ENCODE peak calls at places on chromosomes 1 and 21, in seven cellular contexts. M is neuronal stem cell, X is mesendoderm, O is IMR-90, W is H1, Y is H9, G is trophoblast cell. T is an unnamed sample. For H3K27me3, the result is how much of the 10 kb centered on the place peaks cover.

GRCh38 chr1:12615166-12615915 is 2.7 kb downstream of the DHRS3 start:
- DNase-seq in M (no peak), X (no peak), O (peak), W (no peak), Y (no peak), G (no peak), T (no peak)

GRCh38 chr1:226816585-226816984 is 53.8 kb upstream of the PSEN2 start:
- DNase-seq in M (no peak), X (peak), O (peak), W (no peak), Y (no peak), G (no peak), T (peak)

GRCh38 chr1:185789846-185790735 is 55.9 kb downstream of the HMCN1 start:
- DNase-seq in M (no peak), X (peak), O (peak), W (no peak), Y (no peak), G (no peak), T (peak)

GRCh38 chr1:26848947-26849774 is 13.8 kb upstream of the SFN start:
- DNase-seq in M (no peak), X (no peak), O (peak), W (no peak), Y (no peak), G (no peak), T (peak)

GRCh38 chr1:183735069-183735860 is 69.7 kb upstream of the RGL1 start:
- DNase-seq in M (no peak), X (no peak), O (peak), W (no peak), Y (no peak), G (peak), T (peak)

GRCh38 chr1:7384679-7385078 is 386.4 kb upstream of the VAMP3 start:
- DNase-seq in M (no peak), X (no peak), O (no peak), W (peak), Y (peak), G (no peak), T (no peak)

GRCh38 chr1:61254629-61255323 is 172.4 kb downstream of the NFIA start:
- DNase-seq in M (no peak), X (no peak), O (peak), W (no peak), Y (no peak), G (peak), T (peak)

GRCh38 chr1:87916965-87917364 is 588.3 kb downstream of the LMO4 start:
- DNase-seq in M (no peak), X (peak), O (peak), W (no peak), Y (no peak), G (no peak), T (no peak)

GRCh38 chr1:76948846-76949245 is 81.6 kb downstream of the ST6GALNAC5 start:
- DNase-seq in M (no peak), X (no peak), O (no peak), W (no peak), Y (no peak), G (no peak), T (no peak)

GRCh38 chr1:208111646-208112200 is 132.5 kb downstream of the PLXNA2 start:
- DNase-seq in M (no peak), X (no peak), O (no peak), W (no peak), Y (no peak), G (no peak), T (no peak)

GRCh38 chr1:191993549-191993948 is 164.7 kb upstream of the RGS18 start:
- DNase-seq in M (no peak), X (peak), O (peak), W (no peak), Y (no peak), G (peak), T (peak)

GRCh38 chr1:9198538-9199361 is 35.8 kb upstream of the H6PD start:
- DNase-seq in M (peak), X (peak), O (peak), W (no peak), Y (peak), G (peak), T (peak)

GRCh38 chr1:231242516-231243198 is 1.6 kb downstream of the GNPAT start:
- DNase-seq in M (no peak), X (no peak), O (peak), W (no peak), Y (no peak), G (peak), T (peak)

GRCh38 chr1:202586018-202586821 is 124.0 kb downstream of the SYT2 start:
- DNase-seq in M (no peak), X (peak), O (peak), W (no peak), Y (no peak), G (peak), T (peak)

GRCh38 chr1:243731301-243731891 is 118.6 kb downstream of the AKT3 start:
- DNase-seq in M (no peak), X (no peak), O (peak), W (no peak), Y (no peak), G (no peak), T (no peak)

GRCh38 chr21:36005018-36005417 is 55.3 kb downstream of the SETD4 start:
- DNase-seq in M (no peak), X (no peak), O (peak), W (no peak), Y (no peak), G (no peak), T (no peak)

GRCh38 chr1:153789478-153790148 is 14.4 kb downstream of the SLC27A3 start:
- DNase-seq in M (no peak), X (no peak), O (no peak), W (no peak), Y (peak), G (no peak), T (no peak)

GRCh38 chr21:18608226-18608625 is 204.6 kb upstream of the TMPRSS15 start:
- DNase-seq in M (no peak), X (no peak), O (no peak), W (no peak), Y (no peak), G (no peak), T (no peak)

GRCh38 chr1:156704166-156704711 is 1.1 kb downstream of the CRABP2 start:
- DNase-seq in M (no peak), X (peak), O (no peak), W (no peak), Y (no peak), G (no peak), T (no peak)

GRCh38 chr1:116942344-116942743 is 32.6 kb downstream of the PTGFRN start:
- DNase-seq in M (no peak), X (no peak), O (no peak), W (no peak), Y (no peak), G (no peak), T (no peak)

GRCh38 chr1:228088586-228089498 is 6.3 kb downstream of the ARF1 start:
- DNase-seq in M (no peak), X (no peak), O (no peak), W (no peak), Y (no peak), G (peak), T (peak)

GRCh38 chr1:48018799-48019198 is 21.6 kb upstream of the TRABD2B start:
- DNase-seq in M (no peak), X (no peak), O (no peak), W (no peak), Y (peak), G (no peak), T (no peak)

GRCh38 chr1:6788946-6789345 is 3.7 kb downstream of the CAMTA1 start:
- DNase-seq in M (no peak), X (no peak), O (no peak), W (no peak), Y (no peak), G (no peak), T (no peak)

GRCh38 chr1:18644013-18644399 is 13.4 kb downstream of the PAX7 start:
- DNase-seq in M (no peak), X (no peak), O (no peak), W (no peak), Y (no peak), G (no peak), T (no peak)

GRCh38 chr1:187646536-187647128 is 817.9 kb downstream of the PLA2G4A start:
- DNase-seq in M (no peak), X (peak), O (peak), W (no peak), Y (no peak), G (no peak), T (no peak)

GRCh38 chr21:25953196-25953595 is 217.4 kb downstream of the APP start:
- DNase-seq in M (no peak), X (no peak), O (no peak), W (no peak), Y (no peak), G (no peak), T (no peak)

GRCh38 chr1:183840140-183840539 is 35.2 kb downstream of the RGL1 start:
- DNase-seq in M (no peak), X (no peak), O (peak), W (no peak), Y (no peak), G (no peak), T (peak)

GRCh38 chr21:14376854-14377253 is 6.1 kb downstream of the HSPA13 start:
- DNase-seq in M (no peak), X (peak), O (no peak), W (no peak), Y (no peak), G (no peak), T (no peak)

GRCh38 chr1:9439074-9439761 is 100.0 kb upstream of the SLC25A33 start:
- DNase-seq in M (no peak), X (no peak), O (no peak), W (no peak), Y (no peak), G (peak), T (no peak)

GRCh38 chr1:247352175-247352574 is 20.5 kb upstream of the ZNF496 start:
- DNase-seq in M (no peak), X (no peak), O (no peak), W (no peak), Y (no peak), G (no peak), T (no peak)

GRCh38 chr21:45898028-45898350 is 83.6 kb upstream of the COL6A1 start:
- DNase-seq in M (no peak), X (no peak), O (no peak), W (no peak), Y (no peak), G (no peak), T (no peak)

GRCh38 chr1:81330521-81330920 is 470.2 kb upstream of the ADGRL2 start:
- DNase-seq in M (no peak), X (peak), O (no peak), W (no peak), Y (no peak), G (no peak), T (no peak)

GRCh38 chr1:237166031-237166430 is 124.0 kb downstream of the RYR2 start:
- DNase-seq in M (no peak), X (no peak), O (no peak), W (no peak), Y (no peak), G (no peak), T (no peak)

GRCh38 chr1:111399792-111400610 is 27.5 kb downstream of the OVGP1 start:
- DNase-seq in M (peak), X (peak), O (peak), W (peak), Y (no peak), G (peak), T (peak)

GRCh38 chr1:66747500-66747899 is 4.8 kb upstream of the DYNLT5 start:
- DNase-seq in M (no peak), X (no peak), O (peak), W (no peak), Y (no peak), G (no peak), T (peak)

GRCh38 chr1:223137402-223138100 is 5.5 kb downstream of the TLR5 start:
- DNase-seq in M (no peak), X (no peak), O (peak), W (no peak), Y (no peak), G (peak), T (peak)
- H3K18ac ChIP-seq in M (no peak), X (no peak), O (no peak), W (no peak), Y (no peak), G (no peak), T (no peak)

GRCh38 chr1:22190251-22190650 is 47.4 kb upstream of the WNT4 start:
- DNase-seq in M (no peak), X (no peak), O (no peak), W (no peak), Y (no peak), G (no peak), T (no peak)
- H3K27me3 ChIP-seq in M (under half), X (under half), O (under half), W (under half), Y (under half), G (under half), T (half or more)

DNA sequence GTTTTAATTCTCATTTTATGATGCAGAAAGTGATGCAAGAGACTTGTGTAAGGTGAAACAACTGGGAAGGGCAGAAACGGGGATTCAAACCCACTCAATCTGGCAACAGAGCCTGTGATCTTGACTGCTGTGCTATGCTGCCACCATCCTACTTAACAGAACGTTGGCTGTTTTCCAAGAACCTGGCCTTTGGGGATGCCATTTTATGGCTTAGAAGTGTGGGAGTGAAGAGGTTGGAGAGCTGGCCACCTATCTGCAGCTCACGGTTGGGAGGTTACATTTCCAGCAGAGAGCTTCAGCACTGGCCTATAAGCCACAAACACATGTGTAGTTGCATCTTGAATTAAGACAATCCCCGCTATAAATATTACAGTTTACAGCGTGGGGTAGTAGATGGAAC is 235.3 kb downstream of the PRDM2 start:
- DNase-seq in M (no peak), X (no peak), O (no peak), W (no peak), Y (no peak), G (no peak), T (no peak)
- H3K18ac ChIP-seq in M (no peak), X (no peak), O (no peak), W (no peak), Y (no peak), G (no peak), T (no peak)

GRCh38 chr21:21801921-21802320 is 803.7 kb downstream of the NCAM2 start:
- DNase-seq in M (no peak), X (peak), O (no peak), W (no peak), Y (no peak), G (no peak), T (no peak)
- H3K27me3 ChIP-seq in M (under half), X (under half), O (under half), W (under half), Y (under half), G (under half), T (under half)

GRCh38 chr21:38652396-38652795 is 153.3 kb upstream of the ETS2 start:
- DNase-seq in M (no peak), X (no peak), O (no peak), W (no peak), Y (no peak), G (peak), T (no peak)

GRCh38 chr21:38649120-38649519 is 150.8 kb upstream of the ERG start:
- DNase-seq in M (no peak), X (no peak), O (no peak), W (no peak), Y (no peak), G (no peak), T (no peak)

GRCh38 chr21:38651570-38651969 is 153.3 kb upstream of the ERG start:
- DNase-seq in M (no peak), X (no peak), O (no peak), W (no peak), Y (no peak), G (no peak), T (no peak)

GRCh38 chr21:38659936-38660332 is 145.8 kb upstream of the ETS2 start:
- DNase-seq in M (no peak), X (no peak), O (no peak), W (no peak), Y (no peak), G (no peak), T (no peak)

GRCh38 chr21:38654580-38654979 is 151.1 kb upstream of the ETS2 start:
- DNase-seq in M (no peak), X (no peak), O (no peak), W (no peak), Y (no peak), G (no peak), T (no peak)
- H3K18ac ChIP-seq in M (no peak), X (no peak), O (no peak), W (no peak), Y (no peak), G (no peak), T (no peak)

GRCh38 chr1:234295039-234295438 is 78.2 kb upstream of the COA6 start:
- DNase-seq in M (no peak), X (no peak), O (no peak), W (no peak), Y (no peak), G (no peak), T (no peak)

GRCh38 chr1:234289538-234290305 is 83.5 kb upstream of the COA6 start:
- DNase-seq in M (no peak), X (no peak), O (no peak), W (no peak), Y (no peak), G (no peak), T (no peak)

GRCh38 chr1:234292548-234292947 is 80.7 kb upstream of the COA6 start:
- DNase-seq in M (no peak), X (no peak), O (no peak), W (no peak), Y (no peak), G (no peak), T (no peak)

GRCh38 chr1:234294109-234294845 is 79.0 kb upstream of the COA6 start:
- DNase-seq in M (no peak), X (no peak), O (no peak), W (no peak), Y (no peak), G (no peak), T (no peak)

GRCh38 chr1:234292006-234292405 is 81.2 kb upstream of the COA6 start:
- DNase-seq in M (no peak), X (no peak), O (no peak), W (no peak), Y (no peak), G (no peak), T (no peak)
- H3K27me3 ChIP-seq in M (under half), X (under half), O (under half), W (under half), Y (under half), G (under half), T (under half)

DNA sequence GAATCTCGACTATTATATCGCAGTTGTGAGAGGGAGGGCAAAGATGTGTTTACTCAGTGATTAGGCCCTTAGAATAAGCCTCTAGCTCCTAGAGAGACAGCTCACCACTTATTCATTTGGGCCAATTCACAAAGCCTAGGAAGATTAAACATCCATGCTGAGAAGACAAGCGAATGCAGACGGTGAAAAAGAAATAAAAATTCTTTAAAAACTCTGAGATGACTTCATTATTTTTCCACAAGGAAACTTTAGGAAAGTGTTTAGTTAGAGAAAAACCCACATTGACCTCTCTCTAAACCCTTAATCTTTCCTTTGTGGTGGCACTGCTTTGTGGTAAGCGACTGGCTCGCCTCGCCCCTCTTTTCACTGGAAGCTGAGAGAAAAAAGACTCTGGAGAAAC is 146.8 kb upstream of the DMRTA2 start:
- DNase-seq in M (peak), X (peak), O (peak), W (no peak), Y (no peak), G (no peak), T (no peak)
- H3K18ac ChIP-seq in M (no peak), X (no peak), O (no peak), W (no peak), Y (no peak), G (no peak), T (no peak)

GRCh38 chr1:55727010-55727409 is 511.8 kb upstream of the USP24 start:
- DNase-seq in M (no peak), X (peak), O (peak), W (no peak), Y (no peak), G (no peak), T (no peak)
- H3K27me3 ChIP-seq in M (under half), X (under half), O (under half), W (under half), Y (under half), G (under half), T (under half)

GRCh38 chr1:3383679-3384078 is 70.8 kb upstream of the ARHGEF16 start:
- DNase-seq in M (no peak), X (no peak), O (no peak), W (no peak), Y (no peak), G (no peak), T (no peak)
- H3K18ac ChIP-seq in M (no peak), X (no peak), O (no peak), W (no peak), Y (no peak), G (no peak), T (no peak)

GRCh38 chr1:180233191-180234011 is 3.3 kb downstream of the LHX4 start:
- DNase-seq in M (no peak), X (no peak), O (no peak), W (no peak), Y (no peak), G (no peak), T (no peak)

GRCh38 chr1:180235077-180235501 is 5.0 kb downstream of the LHX4 start:
- DNase-seq in M (no peak), X (peak), O (no peak), W (peak), Y (peak), G (no peak), T (no peak)

GRCh38 chr1:180235502-180236239 is 5.6 kb downstream of the LHX4 start:
- DNase-seq in M (no peak), X (peak), O (no peak), W (peak), Y (peak), G (no peak), T (no peak)

GRCh38 chr1:180232521-180233043 is 2.5 kb downstream of the LHX4 start:
- DNase-seq in M (no peak), X (peak), O (no peak), W (no peak), Y (no peak), G (no peak), T (no peak)

DNA sequence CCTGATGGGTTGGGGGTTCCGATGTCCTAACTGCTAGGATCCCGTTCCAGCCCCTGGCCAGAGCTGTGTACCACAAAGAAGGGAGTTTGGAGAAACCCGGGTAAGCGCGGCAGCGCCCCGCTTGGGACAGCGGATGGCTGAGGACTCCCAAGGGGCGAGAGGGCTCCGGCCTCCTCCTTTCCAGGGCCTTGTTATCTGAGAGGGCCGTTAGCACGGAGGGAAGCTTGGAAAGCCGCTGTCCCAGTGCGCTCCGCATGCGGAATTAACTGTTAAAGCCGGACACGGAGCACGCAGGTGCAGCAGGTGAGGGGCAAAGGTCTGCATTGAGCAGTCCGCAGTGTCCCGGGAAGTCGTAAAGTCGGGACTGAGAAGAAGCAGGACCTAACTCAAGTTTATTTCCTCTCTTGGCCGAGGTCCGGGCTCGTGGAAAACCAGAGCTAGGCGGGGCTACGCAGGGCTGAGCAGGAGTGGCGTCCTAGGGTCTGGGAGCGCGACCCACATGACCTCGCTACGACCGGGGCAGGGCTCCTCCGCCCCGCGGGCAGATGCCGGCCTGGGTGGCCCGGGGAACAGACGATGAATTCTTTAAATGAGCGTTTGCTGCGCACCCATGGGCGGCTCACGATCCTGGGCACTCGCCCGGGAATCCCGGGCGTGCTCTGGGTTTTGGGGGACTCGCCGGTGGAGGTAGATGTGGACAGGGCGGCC is 4.5 kb downstream of the LHX4 start:
- DNase-seq in M (no peak), X (peak), O (no peak), W (peak), Y (peak), G (peak), T (no peak)
- H3K27me3 ChIP-seq in M (half or more), X (half or more), O (half or more), W (under half), Y (half or more), G (half or more), T (half or more)

T was measured in mesenchymal stem cell.